ENCODE peak calls at places on chromosomes 16 and 17, in four cellular contexts. One of them, this sample, is unnamed.
A peak's percentile ranks its signal among the peaks of the same experiment; 100 is the strongest.

GRCh38 chr17:59851431-59852375 is 41.0 kb downstream of the TUBD1 start:
- DNase-seq in SK-N-SH: no peak
- DNase-seq in WTC11: no peak
- DNase-seq in GM12878: no peak
- DNase-seq in this sample: no peak

GRCh38 chr16:87956771-87957279 is 5.6 kb downstream of the BANP start:
- DNase-seq in WTC11: no peak
- DNase-seq in GM12878: no peak
- DNase-seq in SK-N-SH: no peak
- DNase-seq in this sample: peak; percentile 35

GRCh38 chr17:1078062-1078711 is 81.3 kb downstream of the TIMM22 start:
- DNase-seq in SK-N-SH: peak; percentile 58
- DNase-seq in WTC11: peak; percentile 38
- DNase-seq in GM12878: no peak
- DNase-seq in this sample: no peak

GRCh38 chr16:3089717-3090592 is 9.1 kb downstream of the ZSCAN10 start:
- DNase-seq in SK-N-SH: peak; percentile 72
- DNase-seq in GM12878: no peak
- DNase-seq in WTC11: no peak
- DNase-seq in this sample: no peak

GRCh38 chr16:72425571-72426341 is 253.8 kb upstream of the PMFBP1 start:
- DNase-seq in GM12878: no peak
- DNase-seq in SK-N-SH: no peak
- DNase-seq in WTC11: no peak
- DNase-seq in this sample: no peak

GRCh38 chr17:44220211-44221071 is 966 bp upstream of the UBTF start:
- DNase-seq in SK-N-SH: peak; percentile 71
- DNase-seq in GM12878: no peak
- DNase-seq in WTC11: peak; percentile 52
- DNase-seq in this sample: peak; percentile 82

GRCh38 chr16:67936124-67936875 is at the start of gene PSMB10:
- DNase-seq in GM12878: no peak
- DNase-seq in WTC11: peak; percentile 45
- DNase-seq in SK-N-SH: peak; percentile 74
- DNase-seq in this sample: peak; percentile 68

GRCh38 chr17:55897301-55897700 is 146.4 kb downstream of the PCTP start:
- DNase-seq in WTC11: no peak
- DNase-seq in SK-N-SH: no peak
- DNase-seq in GM12878: no peak
- DNase-seq in this sample: no peak

GRCh38 chr17:66855204-66855603 is 20.3 kb downstream of the CACNG5 start:
- DNase-seq in WTC11: peak; percentile 90
- DNase-seq in SK-N-SH: no peak
- DNase-seq in GM12878: no peak
- DNase-seq in this sample: peak; percentile 62

GRCh38 chr17:81581758-81582157 is 29.6 kb upstream of the FAAP100 start:
- DNase-seq in GM12878: no peak
- DNase-seq in WTC11: no peak
- DNase-seq in SK-N-SH: no peak
- DNase-seq in this sample: no peak

GRCh38 chr17:75927286-75927922 is 13.4 kb downstream of the FBF1 start:
- DNase-seq in WTC11: peak; percentile 63
- DNase-seq in SK-N-SH: peak; percentile 75
- DNase-seq in GM12878: no peak
- DNase-seq in this sample: peak; percentile 68

GRCh38 chr16:89593841-89594240 is 18.3 kb downstream of the CPNE7 start:
- DNase-seq in SK-N-SH: no peak
- DNase-seq in GM12878: no peak
- DNase-seq in WTC11: no peak
- DNase-seq in this sample: no peak

GRCh38 chr16:54540525-54541180 is 254.1 kb upstream of the IRX3 start:
- DNase-seq in GM12878: no peak
- DNase-seq in SK-N-SH: no peak
- DNase-seq in WTC11: no peak
- DNase-seq in this sample: no peak

GRCh38 chr16:71408536-71408935 is 33.3 kb downstream of the TLE7 start:
- DNase-seq in GM12878: no peak
- DNase-seq in SK-N-SH: no peak
- DNase-seq in WTC11: no peak
- DNase-seq in this sample: no peak

GRCh38 chr17:30905742-30906100 is 317 bp downstream of the TEFM start:
- DNase-seq in SK-N-SH: peak; percentile 43
- DNase-seq in WTC11: no peak
- DNase-seq in GM12878: no peak
- DNase-seq in this sample: peak; percentile 38

GRCh38 chr16:49129935-49130334 is 151.7 kb downstream of the CBLN1 start:
- DNase-seq in GM12878: no peak
- DNase-seq in SK-N-SH: no peak
- DNase-seq in WTC11: no peak
- DNase-seq in this sample: no peak

GRCh38 chr16:10242916-10243315 is 60.7 kb upstream of the GRIN2A start:
- DNase-seq in GM12878: peak; percentile 53
- DNase-seq in SK-N-SH: no peak
- DNase-seq in WTC11: no peak
- DNase-seq in this sample: no peak

GRCh38 chr16:69195371-69196029 is 8.5 kb downstream of the SNTB2 start:
- DNase-seq in WTC11: no peak
- DNase-seq in SK-N-SH: no peak
- DNase-seq in GM12878: no peak
- DNase-seq in this sample: no peak

GRCh38 chr17:18270046-18270850 is 9.8 kb downstream of the MIEF2 start:
- DNase-seq in SK-N-SH: no peak
- DNase-seq in WTC11: no peak
- DNase-seq in GM12878: no peak
- DNase-seq in this sample: no peak

GRCh38 chr17:81036128-81036891 is 1.4 kb downstream of the BAIAP2 start:
- DNase-seq in WTC11: no peak
- DNase-seq in GM12878: no peak
- DNase-seq in SK-N-SH: no peak
- DNase-seq in this sample: no peak

GRCh38 chr17:72305964-72306551 is 185.2 kb downstream of the SOX9 start:
- DNase-seq in WTC11: no peak
- DNase-seq in SK-N-SH: no peak
- DNase-seq in GM12878: no peak
- DNase-seq in this sample: no peak

GRCh38 chr17:50218071-50218759 is 16.8 kb upstream of the COL1A1 start:
- DNase-seq in GM12878: no peak
- DNase-seq in WTC11: no peak
- DNase-seq in SK-N-SH: no peak
- DNase-seq in this sample: no peak

GRCh38 chr17:79799174-79799537 is 2.3 kb upstream of the CBX8 start:
- DNase-seq in WTC11: peak; percentile 34
- DNase-seq in GM12878: no peak
- DNase-seq in SK-N-SH: peak; percentile 35
- DNase-seq in this sample: no peak

GRCh38 chr17:9768381-9768934 is 22.9 kb downstream of the DHRS7C start:
- DNase-seq in WTC11: no peak
- DNase-seq in GM12878: no peak
- DNase-seq in SK-N-SH: peak; percentile 45
- DNase-seq in this sample: peak; percentile 21

GRCh38 chr16:35134471-35134870 is 1675.1 kb downstream of the TP53TG3F start:
- DNase-seq in GM12878: no peak
- DNase-seq in SK-N-SH: no peak
- DNase-seq in WTC11: no peak
- DNase-seq in this sample: no peak

GRCh38 chr16:67164599-67165061 is at the start of gene HSF4:
- DNase-seq in WTC11: no peak
- DNase-seq in SK-N-SH: peak; percentile 81
- DNase-seq in GM12878: no peak
- DNase-seq in this sample: peak; percentile 79

GRCh38 chr17:68753985-68754769 is 153.0 kb upstream of the FAM20A start:
- DNase-seq in GM12878: no peak
- DNase-seq in WTC11: no peak
- DNase-seq in SK-N-SH: no peak
- DNase-seq in this sample: no peak

GRCh38 chr17:76501018-76501826 is at the start of gene RHBDF2:
- DNase-seq in SK-N-SH: peak; percentile 97
- DNase-seq in WTC11: peak; percentile 95
- DNase-seq in GM12878: peak; percentile 62
- DNase-seq in this sample: peak; percentile 98

GRCh38 chr17:64326420-64327054 is 63.5 kb upstream of the TEX2 start:
- DNase-seq in GM12878: no peak
- DNase-seq in WTC11: no peak
- DNase-seq in SK-N-SH: no peak
- DNase-seq in this sample: no peak

GRCh38 chr17:44376124-44376523 is 12.5 kb upstream of the FAM171A2 start:
- DNase-seq in WTC11: peak; percentile 74
- DNase-seq in GM12878: no peak
- DNase-seq in SK-N-SH: peak; percentile 81
- DNase-seq in this sample: peak; percentile 72

DNA sequence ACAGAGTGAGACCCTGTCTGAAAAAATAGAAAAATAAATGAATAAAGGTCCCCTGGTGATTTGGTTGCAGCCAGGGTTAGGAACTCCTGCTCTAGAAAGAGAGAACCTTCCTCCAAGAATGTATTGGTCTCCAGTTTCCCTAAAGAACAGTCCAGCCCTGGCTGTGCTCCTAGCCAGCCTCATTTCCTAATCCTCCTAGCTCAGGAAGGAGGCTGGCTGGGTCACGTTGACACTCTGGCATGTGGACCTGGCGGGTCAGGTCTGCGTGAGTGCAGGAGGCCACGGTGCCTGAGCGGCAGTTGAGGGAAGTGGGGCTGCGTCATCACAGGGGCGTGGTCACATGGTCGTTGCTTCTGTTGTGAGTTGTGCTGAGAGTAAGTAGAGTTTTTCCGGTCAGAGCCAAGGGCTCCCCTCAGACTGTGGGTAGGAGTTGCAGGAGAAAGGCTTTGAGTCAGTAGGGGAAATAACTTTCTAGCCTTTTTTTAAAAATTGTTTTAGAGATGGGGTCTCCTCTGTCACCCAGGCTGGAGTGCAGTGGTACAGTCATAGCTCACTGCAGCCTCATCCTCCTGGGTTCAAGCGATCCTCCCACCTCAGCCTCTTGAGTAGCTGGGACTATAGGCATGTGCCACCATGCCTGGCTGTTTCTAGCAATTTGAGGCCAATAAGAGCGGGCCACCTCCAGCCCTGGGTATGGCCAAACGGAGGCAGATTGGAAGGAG is 194.0 kb upstream of the CIBAR2 start:
- DNase-seq in GM12878: peak; percentile 30
- DNase-seq in SK-N-SH: no peak
- DNase-seq in WTC11: no peak
- DNase-seq in this sample: peak; percentile 85
- TF ChIP-seq USF1 in GM12878: peak; percentile 60
- TF ChIP-seq USF1 in SK-N-SH: no peak
- TF ChIP-seq USF1 in WTC11: no peak
- TF ChIP-seq USF1 in this sample: peak; percentile 93

DNA sequence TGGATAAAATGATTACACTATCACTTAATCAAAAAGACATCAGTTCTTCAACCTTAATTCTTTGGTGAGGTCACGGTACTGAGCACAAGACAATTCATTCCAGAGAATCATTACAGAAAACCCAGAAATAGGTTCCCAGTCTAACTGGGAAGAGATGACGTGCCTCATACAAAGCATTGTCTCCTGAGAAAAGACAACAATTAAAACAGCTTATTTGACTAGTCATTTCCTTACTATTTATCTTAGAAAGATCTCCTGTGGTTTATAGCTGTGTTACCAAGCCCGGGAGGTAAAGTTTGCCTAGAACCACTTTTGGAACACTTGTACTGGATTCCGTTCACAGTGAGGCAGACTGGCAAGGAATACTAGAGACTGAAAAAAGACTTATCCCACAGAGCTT is 5.1 kb downstream of the PHF12 start:
- DNase-seq in SK-N-SH: no peak
- DNase-seq in WTC11: no peak
- DNase-seq in GM12878: no peak
- DNase-seq in this sample: no peak
- TF ChIP-seq USF1 in SK-N-SH: no peak
- TF ChIP-seq USF1 in WTC11: no peak
- TF ChIP-seq USF1 in GM12878: no peak
- TF ChIP-seq USF1 in this sample: no peak

DNA sequence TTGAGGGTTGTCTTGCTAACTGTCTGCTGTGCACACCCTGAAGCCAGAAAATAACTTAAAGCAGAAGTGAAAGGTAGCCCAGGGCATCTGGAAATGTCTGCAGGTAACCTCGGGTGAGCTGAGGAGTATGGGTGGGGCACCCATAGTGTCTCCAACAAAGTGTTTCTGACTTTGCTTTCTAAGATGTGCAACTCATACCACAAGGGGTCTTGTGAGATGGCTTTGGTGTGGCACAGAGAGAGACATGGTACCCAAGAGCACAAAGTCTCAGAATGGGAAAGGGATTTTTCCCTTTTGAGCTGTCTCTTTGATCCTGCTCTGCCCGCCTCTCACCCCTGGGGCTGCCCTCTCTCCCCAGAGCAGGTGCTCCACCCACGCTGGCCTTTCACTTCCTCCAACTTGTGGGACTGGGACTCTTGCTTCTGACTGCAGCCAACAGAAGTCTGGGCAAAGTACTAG is 6.9 kb downstream of the CHD9 start:
- DNase-seq in GM12878: peak; percentile 96
- DNase-seq in SK-N-SH: no peak
- DNase-seq in WTC11: no peak
- DNase-seq in this sample: no peak
- TF ChIP-seq USF1 in GM12878: no peak
- TF ChIP-seq USF1 in SK-N-SH: no peak
- TF ChIP-seq USF1 in WTC11: no peak
- TF ChIP-seq USF1 in this sample: no peak

GRCh38 chr17:58375811-58376210 is 23.8 kb upstream of the SUPT4H1 start:
- DNase-seq in GM12878: no peak
- DNase-seq in SK-N-SH: no peak
- DNase-seq in WTC11: no peak
- DNase-seq in this sample: no peak

GRCh38 chr17:58377661-58378060 is 25.7 kb upstream of the SUPT4H1 start:
- DNase-seq in SK-N-SH: no peak
- DNase-seq in GM12878: no peak
- DNase-seq in WTC11: no peak
- DNase-seq in this sample: no peak

GRCh38 chr17:58376472-58376921 is 24.5 kb upstream of the SUPT4H1 start:
- DNase-seq in SK-N-SH: no peak
- DNase-seq in WTC11: no peak
- DNase-seq in GM12878: no peak
- DNase-seq in this sample: no peak

GRCh38 chr17:58375216-58375615 is 23.2 kb upstream of the SUPT4H1 start:
- DNase-seq in SK-N-SH: no peak
- DNase-seq in GM12878: no peak
- DNase-seq in WTC11: no peak
- DNase-seq in this sample: no peak

DNA sequence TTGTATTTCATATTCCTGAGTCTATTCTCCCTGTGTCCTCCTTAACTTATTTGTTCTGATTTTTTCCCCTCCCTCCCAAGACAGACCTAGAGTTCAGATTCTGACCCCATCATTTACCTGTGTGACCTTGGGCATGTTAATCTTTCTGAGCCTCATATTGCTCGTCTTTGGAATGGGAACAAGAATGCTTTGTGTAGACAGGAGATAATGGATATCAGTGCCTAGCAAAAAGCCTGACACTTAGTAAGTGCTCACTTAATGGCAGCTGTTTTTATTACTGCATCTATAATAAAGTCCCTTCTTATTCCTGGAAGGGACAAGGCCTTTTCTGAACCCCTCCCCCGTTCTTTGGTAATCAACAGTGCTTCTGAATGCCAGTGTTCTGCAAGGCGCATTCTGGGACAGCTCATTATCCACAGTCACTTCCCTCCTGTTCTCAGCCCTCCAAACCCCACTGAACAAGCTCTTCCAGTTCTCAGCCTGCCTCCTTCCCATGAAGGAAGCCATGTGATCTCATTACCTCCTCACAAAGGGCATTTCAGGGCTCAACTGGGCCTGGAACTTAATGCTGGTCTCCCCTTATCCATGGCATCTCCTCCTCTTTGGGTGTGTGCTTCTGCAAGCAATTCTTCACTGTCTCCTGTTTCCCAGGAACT is 25.1 kb upstream of the SUPT4H1 start:
- DNase-seq in GM12878: no peak
- DNase-seq in SK-N-SH: no peak
- DNase-seq in WTC11: no peak
- DNase-seq in this sample: no peak
- TF ChIP-seq USF1 in GM12878: no peak
- TF ChIP-seq USF1 in SK-N-SH: no peak
- TF ChIP-seq USF1 in WTC11: no peak
- TF ChIP-seq USF1 in this sample: no peak

This sample was measured in K562.